ENCODE peak calls at places on chromosomes 5 and 9, in ten cellular contexts. P is uterus, T is mesothelial cell of epicardium, F is AG09309, U is GM13977, S is AG10803, A is cardiac muscle cell, M is choroid plexus epithelial cell, Y is AG04450, B is HL-60. L is an unnamed sample.

GRCh38 chr5:160347453-160347852 is 23.0 kb downstream of the C1QTNF2 start:
- DNase-seq in P (no peak), T (no peak), F (no peak), U (no peak), S (no peak), A (no peak), M (no peak), Y (no peak), B (no peak), L (no peak)

GRCh38 chr9:97666907-97667686 is 30.0 kb downstream of the XPA start:
- DNase-seq in P (no peak), T (no peak), F (no peak), U (no peak), S (no peak), A (no peak), M (no peak), Y (no peak), B (peak), L (no peak)

GRCh38 chr5:146624179-146624578 is 108.2 kb upstream of the GPR151 start:
- DNase-seq in P (no peak), T (no peak), F (no peak), U (no peak), S (no peak), A (no peak), M (no peak), Y (no peak), B (no peak), L (no peak)

GRCh38 chr5:87254035-87254434 is 13.6 kb upstream of the RASA1 start:
- DNase-seq in P (no peak), T (no peak), F (no peak), U (no peak), S (no peak), A (no peak), M (no peak), Y (no peak), B (no peak), L (no peak)

GRCh38 chr9:98022447-98022846 is 34.1 kb upstream of the NANS start:
- DNase-seq in P (no peak), T (no peak), F (no peak), U (no peak), S (peak), A (no peak), M (no peak), Y (no peak), B (no peak), L (no peak)

GRCh38 chr9:104854613-104855012 is 73.3 kb downstream of the ABCA1 start:
- DNase-seq in P (no peak), T (no peak), F (no peak), U (no peak), S (no peak), A (no peak), M (no peak), Y (no peak), B (no peak), L (no peak)

GRCh38 chr5:62296998-62297397 is 9.0 kb upstream of the KIF2A start:
- DNase-seq in P (no peak), T (no peak), F (no peak), U (no peak), S (no peak), A (no peak), M (no peak), Y (no peak), B (no peak), L (no peak)

GRCh38 chr5:21919417-21920022 is 933.6 kb downstream of the CDH12 start:
- DNase-seq in P (no peak), T (no peak), F (no peak), U (peak), S (peak), A (peak), M (peak), Y (no peak), B (peak), L (peak)

GRCh38 chr9:122383992-122384461 is 13.2 kb downstream of the PTGS1 start:
- DNase-seq in P (no peak), T (no peak), F (no peak), U (no peak), S (peak), A (peak), M (peak), Y (no peak), B (no peak), L (no peak)

GRCh38 chr9:105421154-105421553 is 26.7 kb upstream of the FSD1L start:
- DNase-seq in P (no peak), T (no peak), F (no peak), U (no peak), S (no peak), A (no peak), M (no peak), Y (no peak), B (no peak), L (no peak)

GRCh38 chr9:91714020-91714721 is 235.9 kb downstream of the ROR2 start:
- DNase-seq in P (peak), T (peak), F (no peak), U (no peak), S (peak), A (peak), M (peak), Y (peak), B (no peak), L (no peak)

GRCh38 chr5:169956756-169957155 is 23.5 kb downstream of the INSYN2B start:
- DNase-seq in P (no peak), T (no peak), F (no peak), U (no peak), S (peak), A (peak), M (no peak), Y (no peak), B (no peak), L (no peak)

GRCh38 chr5:89297111-89297510 is 414.1 kb upstream of the MEF2C start:
- DNase-seq in P (no peak), T (no peak), F (no peak), U (no peak), S (no peak), A (no peak), M (no peak), Y (no peak), B (no peak), L (no peak)

GRCh38 chr9:133704711-133705181 is 33.4 kb downstream of the SARDH start:
- DNase-seq in P (no peak), T (no peak), F (no peak), U (no peak), S (no peak), A (no peak), M (no peak), Y (no peak), B (no peak), L (no peak)

GRCh38 chr5:33049298-33049697 is 338.2 kb downstream of the NPR3 start:
- DNase-seq in P (no peak), T (no peak), F (no peak), U (no peak), S (no peak), A (no peak), M (no peak), Y (no peak), B (no peak), L (no peak)

GRCh38 chr9:34927061-34927460 is 31.0 kb upstream of the PHF24 start:
- DNase-seq in P (no peak), T (no peak), F (no peak), U (no peak), S (no peak), A (no peak), M (no peak), Y (no peak), B (no peak), L (no peak)

GRCh38 chr5:148913493-148913892 is 87.1 kb downstream of the ADRB2 start:
- DNase-seq in P (no peak), T (no peak), F (no peak), U (no peak), S (no peak), A (no peak), M (no peak), Y (no peak), B (no peak), L (no peak)

GRCh38 chr5:129021744-129022143 is 56.5 kb downstream of the SLC27A6 start:
- DNase-seq in P (no peak), T (no peak), F (no peak), U (no peak), S (no peak), A (no peak), M (no peak), Y (no peak), B (no peak), L (no peak)

GRCh38 chr5:56700711-56701110 is 114.6 kb upstream of the MAP3K1 start:
- DNase-seq in P (no peak), T (no peak), F (no peak), U (no peak), S (no peak), A (no peak), M (no peak), Y (no peak), B (no peak), L (no peak)

DNA sequence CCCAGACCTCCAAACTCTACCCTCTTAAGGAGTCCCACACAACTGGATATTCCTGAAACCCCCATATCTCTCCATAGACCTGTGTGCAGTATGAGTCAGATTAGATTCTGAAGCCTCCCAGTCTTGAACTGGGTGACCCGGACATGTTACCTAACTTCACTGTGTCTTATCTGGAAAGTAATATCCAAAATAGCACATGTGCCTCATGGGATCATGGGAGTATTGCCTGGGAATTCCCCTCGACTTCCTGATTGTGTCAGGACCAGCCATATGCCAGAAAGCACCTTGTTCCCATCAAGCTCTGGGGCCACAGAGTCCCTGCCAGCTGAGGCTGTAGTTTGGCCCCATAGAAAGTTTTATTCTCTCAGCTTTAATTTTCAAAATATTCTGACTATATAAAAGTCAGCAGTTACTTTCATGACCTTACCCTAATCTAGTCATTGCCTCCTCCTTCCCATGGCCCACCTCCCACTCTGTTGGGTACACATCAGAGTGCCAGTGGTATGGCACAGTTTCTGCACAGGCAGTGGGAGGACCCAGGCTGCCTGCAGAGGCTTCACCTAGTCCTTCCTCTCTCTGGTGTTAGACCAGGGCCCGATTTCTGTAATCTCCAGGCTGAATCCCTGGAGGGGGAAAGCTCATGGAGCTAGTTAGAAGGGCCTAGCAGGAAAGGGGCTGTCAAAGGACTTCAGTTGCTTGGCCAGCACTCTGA is 19.5 kb upstream of the B4GALT1 start:
- DNase-seq in P (peak), T (no peak), F (no peak), U (no peak), S (peak), A (peak), M (peak), Y (no peak), B (no peak), L (no peak)
- TF ChIP-seq CTCF in P (no peak), T (no peak), F (no peak), U (no peak), S (no peak), A (no peak), M (no peak), Y (no peak), B (no peak), L (no peak)

DNA sequence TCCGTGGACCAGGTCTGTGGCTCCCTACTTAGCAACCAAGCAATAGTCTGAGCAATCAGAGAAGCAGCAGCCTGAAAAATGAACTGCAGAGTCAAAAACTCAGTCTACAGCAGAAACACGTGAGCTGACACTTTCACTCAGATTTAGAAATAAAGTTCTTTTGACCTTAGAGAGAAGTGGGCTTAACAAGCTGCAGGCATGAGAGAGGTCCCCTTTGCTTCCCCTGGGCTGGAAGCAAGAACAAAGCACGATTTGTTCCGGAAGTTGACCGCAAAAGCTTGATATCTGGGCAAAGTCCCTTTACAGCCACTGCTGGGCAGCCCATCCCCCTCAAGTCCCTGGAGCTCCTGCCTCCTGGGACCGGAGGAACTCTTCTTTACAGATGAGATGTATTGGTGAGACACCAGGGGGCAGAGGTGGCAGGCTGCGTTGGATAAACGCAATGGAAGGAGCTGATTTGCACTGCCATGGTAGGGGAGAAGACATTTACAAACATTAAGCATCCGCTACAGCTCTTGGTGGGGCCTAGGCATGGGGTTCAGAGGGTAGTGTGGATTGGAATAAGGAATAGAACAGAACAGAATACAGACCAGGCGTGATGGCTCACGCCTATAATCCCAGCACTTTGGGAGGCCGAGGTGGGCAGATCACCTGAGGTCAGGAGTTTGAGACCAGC is 5.8 kb upstream of the SOWAHA start:
- DNase-seq in P (no peak), T (no peak), F (no peak), U (no peak), S (no peak), A (no peak), M (no peak), Y (no peak), B (no peak), L (peak)
- TF ChIP-seq CTCF in P (no peak), T (no peak), F (no peak), U (no peak), S (no peak), A (peak), M (peak), Y (peak), B (no peak), L (peak)

GRCh38 chr9:106976772-106977171 is 113.8 kb downstream of the ZNF462 start:
- DNase-seq in P (no peak), T (no peak), F (no peak), U (no peak), S (no peak), A (no peak), M (no peak), Y (no peak), B (no peak), L (no peak)
- TF ChIP-seq CTCF in P (no peak), T (no peak), F (no peak), U (no peak), S (no peak), A (no peak), M (no peak), Y (no peak), B (no peak), L (peak)

DNA sequence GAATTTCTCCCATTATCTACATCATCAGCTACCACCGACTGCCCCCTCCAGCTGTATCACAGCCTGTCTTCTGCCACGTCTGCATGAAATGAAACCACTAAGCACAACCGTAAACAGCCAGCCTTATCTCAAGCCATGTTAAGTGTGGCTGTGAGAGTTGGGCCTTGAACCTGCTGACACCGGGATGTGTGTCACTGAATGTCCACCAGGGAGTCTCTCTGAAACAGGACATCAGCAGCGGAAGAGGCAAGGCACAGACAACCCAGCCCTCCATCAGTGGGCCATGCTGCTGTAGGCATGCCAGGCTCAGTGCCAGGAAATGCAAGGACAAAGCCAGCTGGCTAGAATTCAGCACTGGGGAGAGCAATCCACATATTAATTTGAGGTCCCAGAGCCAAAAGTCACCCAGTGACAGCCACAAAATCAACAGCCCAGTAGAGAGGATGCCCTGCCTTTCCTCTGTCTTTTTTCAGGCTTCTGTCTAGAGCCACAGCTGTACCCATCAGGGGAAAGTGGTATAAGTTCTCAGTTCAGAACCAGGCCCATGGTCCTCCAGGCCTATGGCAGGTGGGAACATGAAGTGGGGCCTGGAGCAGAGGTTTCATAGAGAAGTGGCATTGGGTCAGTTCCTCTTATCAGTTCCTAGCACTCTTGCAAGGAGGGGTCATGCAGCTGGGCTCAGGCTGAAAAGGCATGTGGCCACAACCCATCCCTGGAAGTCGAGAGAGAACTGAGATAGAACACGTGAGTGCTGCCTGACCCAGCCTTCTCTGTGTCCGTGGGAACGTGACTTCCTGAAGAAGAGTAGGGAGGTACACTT is 199.5 kb downstream of the ESM1 start:
- DNase-seq in P (no peak), T (no peak), F (no peak), U (no peak), S (peak), A (peak), M (peak), Y (no peak), B (peak), L (peak)
- TF ChIP-seq CTCF in P (no peak), T (no peak), F (no peak), U (no peak), S (no peak), A (no peak), M (no peak), Y (no peak), B (no peak), L (no peak)

GRCh38 chr5:42749020-42749419 is 7.6 kb upstream of the CCDC152 start:
- DNase-seq in P (no peak), T (no peak), F (no peak), U (no peak), S (no peak), A (no peak), M (peak), Y (no peak), B (no peak), L (no peak)

GRCh38 chr5:42750507-42750906 is 6.1 kb upstream of the CCDC152 start:
- DNase-seq in P (no peak), T (no peak), F (no peak), U (no peak), S (no peak), A (no peak), M (no peak), Y (no peak), B (no peak), L (no peak)

GRCh38 chr5:42745856-42746255 is 10.8 kb upstream of the CCDC152 start:
- DNase-seq in P (no peak), T (no peak), F (no peak), U (no peak), S (no peak), A (no peak), M (no peak), Y (no peak), B (no peak), L (no peak)

GRCh38 chr5:42740920-42741319 is 15.7 kb upstream of the CCDC152 start:
- DNase-seq in P (no peak), T (no peak), F (no peak), U (no peak), S (no peak), A (no peak), M (no peak), Y (no peak), B (no peak), L (no peak)

DNA sequence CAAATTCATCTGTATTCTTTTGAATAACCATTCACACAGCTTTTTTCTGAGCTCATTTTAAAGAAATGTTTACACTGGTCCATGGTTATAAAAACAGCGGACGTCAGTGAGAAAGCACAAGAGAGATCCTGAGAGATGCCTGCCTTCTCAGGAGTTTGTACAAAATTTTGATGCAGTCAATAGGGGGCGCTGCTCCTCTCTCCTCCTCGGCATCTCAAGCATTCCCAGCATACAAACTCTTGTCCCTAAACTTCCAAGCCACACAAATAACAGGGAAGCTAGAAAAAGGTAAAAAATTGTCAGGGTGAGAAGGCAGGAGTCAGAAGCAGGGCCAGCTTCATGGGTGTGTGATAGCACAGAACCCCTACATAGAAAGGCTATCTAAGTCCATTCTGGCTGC is 11.2 kb upstream of the CCDC152 start:
- DNase-seq in P (no peak), T (no peak), F (no peak), U (no peak), S (no peak), A (peak), M (peak), Y (no peak), B (no peak), L (no peak)
- TF ChIP-seq CTCF in P (no peak), T (peak), F (peak), U (peak), S (peak), A (peak), M (peak), Y (peak), B (no peak), L (peak)

DNA sequence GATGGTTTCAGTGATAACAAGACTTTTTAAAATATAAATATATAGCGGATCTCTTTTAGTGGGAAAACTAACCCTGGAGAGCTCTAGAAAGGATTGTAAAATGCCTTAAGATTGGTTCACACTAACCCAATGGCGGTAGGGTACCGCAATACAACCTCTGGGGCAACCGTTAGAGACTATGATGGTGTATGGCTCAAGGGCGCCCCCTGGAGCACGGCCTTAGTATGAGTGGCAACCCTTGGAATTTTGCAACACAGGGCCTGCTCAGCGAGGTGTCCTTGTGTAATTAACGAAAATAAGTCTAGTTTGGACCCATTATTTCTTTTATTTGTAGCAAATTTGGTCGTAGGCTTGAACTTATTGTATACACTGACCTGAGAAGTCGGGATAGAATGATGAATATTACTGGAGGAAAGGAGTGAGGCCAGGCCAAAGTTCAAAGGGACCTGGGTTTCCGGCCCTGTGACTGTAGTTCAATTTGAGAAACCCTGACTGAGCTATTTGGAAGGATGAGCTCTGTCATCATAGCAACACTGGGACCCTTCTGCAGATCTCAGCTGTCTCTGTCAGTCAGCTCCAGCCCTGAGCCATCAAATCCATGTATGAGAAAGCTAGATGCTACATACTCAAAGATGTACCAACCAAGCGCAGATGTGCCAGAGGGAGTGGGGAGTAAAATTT is 54.8 kb downstream of the CAMK4 start:
- DNase-seq in P (no peak), T (peak), F (no peak), U (peak), S (no peak), A (peak), M (peak), Y (no peak), B (peak), L (peak)
- TF ChIP-seq CTCF in P (peak), T (peak), F (peak), U (peak), S (peak), A (peak), M (peak), Y (peak), B (peak), L (peak)